ENCODE peak calls at places on chromosomes 3 and 15, in four cellular contexts. K is HepG2, T is K562, H is GM12878. E is an unnamed sample.

GRCh38 chr15:82647045-82647834 is at the start of gene CPEB1:
- DNase-seq in K (no peak), T (peak; percentile 92), H (no peak), E (peak; percentile 69)

GRCh38 chr15:20341901-20342605 is 199.5 kb downstream of the GOLGA6L6 start:
- DNase-seq in K (no peak), T (peak; percentile 9), H (no peak), E (no peak)

GRCh38 chr3:76063019-76063418 is 277.7 kb upstream of the ZNF717 start:
- DNase-seq in K (no peak), T (no peak), H (no peak), E (no peak)

GRCh38 chr15:45919806-45920205 is 285.0 kb downstream of the SQOR start:
- DNase-seq in K (peak; percentile 32), T (no peak), H (no peak), E (no peak)

GRCh38 chr3:101077361-101078011 is 84.3 kb upstream of the ABI3BP start:
- DNase-seq in K (no peak), T (no peak), H (no peak), E (no peak)

GRCh38 chr3:127780536-127781400 is 41.5 kb downstream of the MGLL start:
- DNase-seq in K (no peak), T (no peak), H (no peak), E (no peak)

GRCh38 chr15:83207622-83208356 is at the start of gene HDGFL3:
- DNase-seq in K (no peak), T (peak; percentile 62), H (no peak), E (peak; percentile 71)

GRCh38 chr3:143314291-143315093 is 194.9 kb downstream of the CHST2 start:
- DNase-seq in K (no peak), T (no peak), H (no peak), E (no peak)

GRCh38 chr3:196216081-196216564 is at the start of gene SLC51A:
- DNase-seq in K (no peak), T (no peak), H (no peak), E (no peak)
- TF ChIP-seq TARDBP in K (no peak), T (no peak), H (no peak), E (no peak)

DNA sequence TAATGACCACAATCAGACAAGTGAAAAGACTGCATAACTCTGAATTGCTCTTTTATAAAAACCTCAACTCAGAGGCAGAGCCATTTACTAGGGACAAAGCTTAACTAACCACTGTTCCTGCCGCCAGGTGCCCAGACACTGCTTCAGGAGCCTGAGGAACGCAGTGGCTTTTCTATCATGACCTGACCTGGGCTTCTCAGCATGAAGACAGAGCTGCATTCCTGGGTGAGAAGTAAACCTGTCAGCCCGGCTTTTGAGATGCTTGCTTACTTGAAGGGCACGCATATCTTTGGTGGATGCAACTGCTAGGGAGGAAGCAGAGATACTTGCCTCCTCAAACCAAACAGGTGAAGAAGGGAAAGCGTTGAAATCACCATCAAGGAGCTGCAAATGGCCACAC is 7.9 kb downstream of the LRRC31 start:
- DNase-seq in K (no peak), T (no peak), H (no peak), E (no peak)
- TF ChIP-seq TARDBP in K (no peak), T (no peak), H (no peak), E (no peak)

DNA sequence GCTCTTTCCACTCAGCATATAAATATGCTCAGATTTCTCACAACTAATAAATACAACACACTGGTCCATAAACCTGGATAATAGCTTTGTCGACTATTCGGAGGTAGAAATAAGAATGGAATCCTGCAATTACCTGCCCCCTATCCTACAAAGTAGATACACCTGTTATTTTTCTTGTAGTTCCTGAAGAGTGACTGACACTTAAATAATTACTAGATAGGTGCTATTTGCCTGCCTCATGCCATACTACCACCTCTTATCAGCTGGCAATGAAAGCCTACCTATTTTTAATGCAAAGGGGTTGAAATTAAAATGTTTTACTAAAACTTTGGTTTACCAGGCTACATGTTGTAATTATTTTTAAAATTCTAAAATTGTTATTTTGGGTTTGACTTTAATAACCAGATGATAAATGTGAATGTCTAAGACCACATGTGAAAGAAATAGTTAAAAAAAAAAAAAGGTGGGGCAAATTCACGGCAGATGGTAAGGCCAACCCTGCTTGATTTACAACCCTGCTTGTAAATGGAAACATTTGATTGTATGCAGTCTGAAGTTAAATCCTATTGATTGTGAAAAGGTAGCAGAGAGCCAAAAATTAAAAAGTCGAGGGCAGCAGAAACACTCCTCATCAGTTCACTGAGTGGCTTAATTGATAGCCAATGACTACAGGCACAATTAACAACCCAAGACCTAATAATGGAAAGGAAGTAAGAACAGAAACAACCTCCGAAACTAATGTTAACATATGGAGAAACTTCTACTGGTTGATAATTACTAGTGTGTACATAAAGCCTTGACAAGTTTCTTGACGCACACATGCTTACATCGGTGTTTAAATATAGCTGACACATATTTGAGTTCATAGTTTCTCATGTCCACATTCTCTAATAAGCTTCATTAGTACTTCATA is 8.9 kb downstream of the PEAK1 start:
- DNase-seq in K (no peak), T (no peak), H (no peak), E (no peak)
- TF ChIP-seq TARDBP in K (no peak), T (no peak), H (no peak), E (no peak)

GRCh38 chr15:77042955-77043920 is 27.7 kb downstream of the TSPAN3 start:
- DNase-seq in K (no peak), T (no peak), H (no peak), E (no peak)
- TF ChIP-seq TARDBP in K (no peak), T (no peak), H (no peak), E (no peak)

GRCh38 chr3:157029365-157029790 is 130.6 kb downstream of the CCNL1 start:
- DNase-seq in K (no peak), T (no peak), H (peak; percentile 20), E (no peak)
- TF ChIP-seq TARDBP in K (no peak), T (no peak), H (no peak), E (no peak)

GRCh38 chr3:124079912-124080276 is 88.0 kb upstream of the ROPN1 start:
- DNase-seq in K (no peak), T (no peak), H (no peak), E (no peak)

GRCh38 chr3:124076231-124076630 is 84.3 kb upstream of the ROPN1 start:
- DNase-seq in K (no peak), T (no peak), H (no peak), E (no peak)

GRCh38 chr3:124078978-124079911 is 87.3 kb upstream of the ROPN1 start:
- DNase-seq in K (peak; percentile 40), T (peak; percentile 30), H (no peak), E (peak; percentile 43)

GRCh38 chr3:124075758-124076157 is 83.8 kb upstream of the ROPN1 start:
- DNase-seq in K (no peak), T (no peak), H (no peak), E (no peak)
- TF ChIP-seq TARDBP in K (no peak), T (no peak), H (no peak), E (no peak)

DNA sequence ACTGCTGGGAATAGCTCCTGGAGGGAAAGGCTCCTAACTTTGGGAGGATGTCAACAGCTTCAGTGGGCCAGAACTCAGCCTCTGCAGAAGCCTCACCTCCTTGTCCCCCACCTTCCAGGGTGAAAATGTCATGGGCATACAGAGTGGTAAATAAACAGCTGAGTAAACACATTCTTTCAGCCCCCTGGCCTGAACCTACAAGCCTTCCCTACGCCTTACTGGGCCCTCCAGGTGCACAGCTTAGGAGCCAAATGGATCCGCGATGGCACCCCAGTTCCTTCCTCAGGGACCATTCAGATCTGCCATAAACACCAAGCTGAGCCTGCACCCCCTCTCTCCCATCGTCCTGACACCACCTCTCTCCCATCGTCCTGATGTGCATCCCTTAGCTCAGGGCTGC is 126.2 kb upstream of the IGF1R start:
- DNase-seq in K (no peak), T (no peak), H (no peak), E (no peak)
- TF ChIP-seq TARDBP in K (no peak), T (no peak), H (no peak), E (no peak)

GRCh38 chr3:13715961-13716360 is 163.9 kb downstream of the WNT7A start:
- DNase-seq in K (no peak), T (no peak), H (no peak), E (peak; percentile 3)

GRCh38 chr3:13717222-13717573 is 162.7 kb downstream of the WNT7A start:
- DNase-seq in K (no peak), T (no peak), H (no peak), E (no peak)

GRCh38 chr3:13718000-13718399 is 161.9 kb downstream of the WNT7A start:
- DNase-seq in K (no peak), T (no peak), H (no peak), E (peak; percentile 2)

GRCh38 chr3:13715167-13715954 is 164.5 kb downstream of the WNT7A start:
- DNase-seq in K (no peak), T (no peak), H (no peak), E (peak; percentile 1)

GRCh38 chr3:13716540-13717221 is 163.2 kb downstream of the WNT7A start:
- DNase-seq in K (no peak), T (no peak), H (no peak), E (peak; percentile 3)
- TF ChIP-seq TARDBP in K (no peak), T (no peak), H (no peak), E (no peak)

E was measured in HEK293T.